ENCODE peak calls at places on chromosome 5, in seven cellular contexts. One of them, this sample, is unnamed.
A peak's percentile ranks its signal among the peaks of the same experiment; 100 is the strongest.

GRCh38 chr5:68290260-68290674 is 74.7 kb downstream of the PIK3R1 start:
- DNase-seq in transverse colon: peak; percentile 53
- DNase-seq in HCT116: no peak
- DNase-seq in SK-N-SH: peak; percentile 60
- DNase-seq in breast epithelium: no peak
- DNase-seq in sigmoid colon: peak; percentile 80
- DNase-seq in endothelial cell of umbilical vein: no peak
- DNase-seq in this sample: peak; percentile 62

GRCh38 chr5:150000990-150001659 is 586 bp downstream of the HMGXB3 start:
- DNase-seq in HCT116: no peak
- DNase-seq in breast epithelium: no peak
- DNase-seq in endothelial cell of umbilical vein: peak; percentile 50
- DNase-seq in sigmoid colon: peak; percentile 69
- DNase-seq in SK-N-SH: peak; percentile 49
- DNase-seq in transverse colon: peak; percentile 57
- DNase-seq in this sample: no peak

GRCh38 chr5:134536876-134537275 is 11.4 kb downstream of the JADE2 start:
- DNase-seq in SK-N-SH: no peak
- DNase-seq in endothelial cell of umbilical vein: no peak
- DNase-seq in breast epithelium: no peak
- DNase-seq in sigmoid colon: no peak
- DNase-seq in transverse colon: no peak
- DNase-seq in HCT116: no peak
- DNase-seq in this sample: no peak

GRCh38 chr5:123454236-123454911 is 31.2 kb upstream of the CEP120 start:
- DNase-seq in SK-N-SH: no peak
- DNase-seq in sigmoid colon: no peak
- DNase-seq in endothelial cell of umbilical vein: peak; percentile 21
- DNase-seq in transverse colon: no peak
- DNase-seq in breast epithelium: no peak
- DNase-seq in HCT116: no peak
- DNase-seq in this sample: no peak

GRCh38 chr5:3030511-3031165 is 279.2 kb upstream of the IRX2 start:
- DNase-seq in sigmoid colon: no peak
- DNase-seq in transverse colon: no peak
- DNase-seq in SK-N-SH: no peak
- DNase-seq in breast epithelium: no peak
- DNase-seq in endothelial cell of umbilical vein: no peak
- DNase-seq in HCT116: no peak
- DNase-seq in this sample: no peak

GRCh38 chr5:89105836-89106235 is 222.9 kb upstream of the MEF2C start:
- DNase-seq in transverse colon: no peak
- DNase-seq in HCT116: no peak
- DNase-seq in breast epithelium: no peak
- DNase-seq in endothelial cell of umbilical vein: no peak
- DNase-seq in SK-N-SH: no peak
- DNase-seq in sigmoid colon: no peak
- DNase-seq in this sample: no peak

GRCh38 chr5:67235399-67236110 is 39.0 kb upstream of the CD180 start:
- DNase-seq in breast epithelium: no peak
- DNase-seq in transverse colon: no peak
- DNase-seq in SK-N-SH: no peak
- DNase-seq in sigmoid colon: no peak
- DNase-seq in HCT116: no peak
- DNase-seq in endothelial cell of umbilical vein: no peak
- DNase-seq in this sample: no peak

GRCh38 chr5:102856374-102856748 is 101.3 kb downstream of the PAM start:
- DNase-seq in endothelial cell of umbilical vein: peak; percentile 36
- DNase-seq in HCT116: no peak
- DNase-seq in SK-N-SH: no peak
- DNase-seq in sigmoid colon: no peak
- DNase-seq in transverse colon: no peak
- DNase-seq in breast epithelium: no peak
- DNase-seq in this sample: no peak

GRCh38 chr5:134132372-134133212 is 18.1 kb downstream of the TCF7 start:
- DNase-seq in endothelial cell of umbilical vein: no peak
- DNase-seq in SK-N-SH: no peak
- DNase-seq in breast epithelium: no peak
- DNase-seq in HCT116: no peak
- DNase-seq in transverse colon: no peak
- DNase-seq in sigmoid colon: peak; percentile 37
- DNase-seq in this sample: no peak

GRCh38 chr5:35089688-35090314 is 42.1 kb upstream of the AGXT2 start:
- DNase-seq in breast epithelium: no peak
- DNase-seq in HCT116: peak; percentile 21
- DNase-seq in sigmoid colon: no peak
- DNase-seq in transverse colon: peak; percentile 72
- DNase-seq in endothelial cell of umbilical vein: peak; percentile 38
- DNase-seq in SK-N-SH: peak; percentile 48
- DNase-seq in this sample: peak; percentile 35

GRCh38 chr5:67315082-67315801 is 118.6 kb upstream of the CD180 start:
- DNase-seq in sigmoid colon: no peak
- DNase-seq in endothelial cell of umbilical vein: peak; percentile 81
- DNase-seq in HCT116: no peak
- DNase-seq in SK-N-SH: no peak
- DNase-seq in transverse colon: no peak
- DNase-seq in breast epithelium: no peak
- DNase-seq in this sample: no peak

GRCh38 chr5:37837101-37838032 is 2.5 kb downstream of the GDNF start:
- DNase-seq in endothelial cell of umbilical vein: peak; percentile 57
- DNase-seq in sigmoid colon: peak; percentile 91
- DNase-seq in transverse colon: peak; percentile 67
- DNase-seq in breast epithelium: peak; percentile 65
- DNase-seq in SK-N-SH: peak; percentile 76
- DNase-seq in HCT116: peak; percentile 18
- DNase-seq in this sample: peak; percentile 51

GRCh38 chr5:63963080-63963735 is 963 bp upstream of the HTR1A start:
- DNase-seq in SK-N-SH: peak; percentile 46
- DNase-seq in endothelial cell of umbilical vein: peak; percentile 54
- DNase-seq in transverse colon: peak; percentile 23
- DNase-seq in HCT116: peak; percentile 19
- DNase-seq in breast epithelium: no peak
- DNase-seq in sigmoid colon: no peak
- DNase-seq in this sample: no peak

GRCh38 chr5:957730-958485 is 50.7 kb upstream of the NKD2 start:
- DNase-seq in HCT116: no peak
- DNase-seq in SK-N-SH: peak; percentile 41
- DNase-seq in transverse colon: no peak
- DNase-seq in sigmoid colon: no peak
- DNase-seq in breast epithelium: no peak
- DNase-seq in endothelial cell of umbilical vein: peak; percentile 23
- DNase-seq in this sample: no peak

GRCh38 chr5:78204241-78204640 is 90.3 kb downstream of the AP3B1 start:
- DNase-seq in SK-N-SH: no peak
- DNase-seq in HCT116: no peak
- DNase-seq in sigmoid colon: no peak
- DNase-seq in transverse colon: no peak
- DNase-seq in endothelial cell of umbilical vein: no peak
- DNase-seq in breast epithelium: no peak
- DNase-seq in this sample: no peak

GRCh38 chr5:150540615-150541396 is 32.9 kb downstream of the NDST1 start:
- DNase-seq in endothelial cell of umbilical vein: peak; percentile 82
- DNase-seq in HCT116: no peak
- DNase-seq in transverse colon: peak; percentile 37
- DNase-seq in breast epithelium: peak; percentile 68
- DNase-seq in SK-N-SH: no peak
- DNase-seq in sigmoid colon: peak; percentile 90
- DNase-seq in this sample: peak; percentile 85

GRCh38 chr5:871596-872298 is 20.9 kb downstream of the BRD9 start:
- DNase-seq in endothelial cell of umbilical vein: no peak
- DNase-seq in HCT116: no peak
- DNase-seq in breast epithelium: no peak
- DNase-seq in SK-N-SH: no peak
- DNase-seq in transverse colon: no peak
- DNase-seq in sigmoid colon: no peak
- DNase-seq in this sample: no peak

GRCh38 chr5:113693205-113693553 is 179.7 kb downstream of the YTHDC2 start:
- DNase-seq in breast epithelium: no peak
- DNase-seq in transverse colon: no peak
- DNase-seq in SK-N-SH: no peak
- DNase-seq in endothelial cell of umbilical vein: peak; percentile 15
- DNase-seq in sigmoid colon: no peak
- DNase-seq in HCT116: no peak
- DNase-seq in this sample: no peak

GRCh38 chr5:44538831-44539539 is 149.8 kb upstream of the FGF10 start:
- DNase-seq in HCT116: no peak
- DNase-seq in transverse colon: no peak
- DNase-seq in breast epithelium: no peak
- DNase-seq in sigmoid colon: no peak
- DNase-seq in SK-N-SH: no peak
- DNase-seq in endothelial cell of umbilical vein: no peak
- DNase-seq in this sample: no peak

GRCh38 chr5:106189121-106189809 is 1481.5 kb downstream of the EFNA5 start:
- DNase-seq in endothelial cell of umbilical vein: no peak
- DNase-seq in HCT116: no peak
- DNase-seq in transverse colon: no peak
- DNase-seq in SK-N-SH: no peak
- DNase-seq in breast epithelium: no peak
- DNase-seq in sigmoid colon: no peak
- DNase-seq in this sample: no peak

GRCh38 chr5:66529704-66530103 is 66.5 kb upstream of the MAST4 start:
- DNase-seq in HCT116: no peak
- DNase-seq in breast epithelium: no peak
- DNase-seq in sigmoid colon: no peak
- DNase-seq in SK-N-SH: no peak
- DNase-seq in transverse colon: no peak
- DNase-seq in endothelial cell of umbilical vein: no peak
- DNase-seq in this sample: no peak

GRCh38 chr5:167608708-167609272 is 682.7 kb upstream of the WWC1 start:
- DNase-seq in sigmoid colon: no peak
- DNase-seq in SK-N-SH: no peak
- DNase-seq in breast epithelium: no peak
- DNase-seq in transverse colon: no peak
- DNase-seq in HCT116: no peak
- DNase-seq in endothelial cell of umbilical vein: no peak
- DNase-seq in this sample: no peak

GRCh38 chr5:18487928-18488480 is 853.7 kb downstream of the TAF11L14 start:
- DNase-seq in transverse colon: no peak
- DNase-seq in HCT116: no peak
- DNase-seq in breast epithelium: no peak
- DNase-seq in SK-N-SH: no peak
- DNase-seq in endothelial cell of umbilical vein: no peak
- DNase-seq in sigmoid colon: no peak
- DNase-seq in this sample: no peak

GRCh38 chr5:138336952-138337684 is 948 bp upstream of the FAM53C start:
- DNase-seq in HCT116: peak; percentile 81
- DNase-seq in breast epithelium: peak; percentile 72
- DNase-seq in endothelial cell of umbilical vein: no peak
- DNase-seq in SK-N-SH: peak; percentile 87
- DNase-seq in sigmoid colon: peak; percentile 93
- DNase-seq in transverse colon: peak; percentile 85
- DNase-seq in this sample: peak; percentile 65

GRCh38 chr5:72378636-72379289 is 58.6 kb downstream of the PTCD2 start:
- DNase-seq in sigmoid colon: no peak
- DNase-seq in SK-N-SH: peak; percentile 21
- DNase-seq in HCT116: no peak
- DNase-seq in transverse colon: no peak
- DNase-seq in endothelial cell of umbilical vein: peak; percentile 96
- DNase-seq in breast epithelium: no peak
- DNase-seq in this sample: no peak
- TF ChIP-seq POLR2AphosphoS5 in sigmoid colon: no peak
- TF ChIP-seq POLR2AphosphoS5 in SK-N-SH: peak; percentile 16
- TF ChIP-seq POLR2AphosphoS5 in HCT116: no peak
- TF ChIP-seq POLR2AphosphoS5 in transverse colon: no peak
- TF ChIP-seq POLR2AphosphoS5 in endothelial cell of umbilical vein: peak; percentile 35
- TF ChIP-seq POLR2AphosphoS5 in breast epithelium: peak; percentile 39
- TF ChIP-seq POLR2AphosphoS5 in this sample: no peak

GRCh38 chr5:74517700-74518099 is 122.8 kb downstream of the ENC1 start:
- DNase-seq in sigmoid colon: no peak
- DNase-seq in breast epithelium: no peak
- DNase-seq in HCT116: no peak
- DNase-seq in endothelial cell of umbilical vein: peak; percentile 82
- DNase-seq in SK-N-SH: no peak
- DNase-seq in transverse colon: no peak
- DNase-seq in this sample: no peak

GRCh38 chr5:74516217-74516636 is 124.3 kb downstream of the ENC1 start:
- DNase-seq in SK-N-SH: no peak
- DNase-seq in breast epithelium: no peak
- DNase-seq in transverse colon: no peak
- DNase-seq in sigmoid colon: no peak
- DNase-seq in HCT116: no peak
- DNase-seq in endothelial cell of umbilical vein: no peak
- DNase-seq in this sample: no peak

GRCh38 chr5:74519679-74520078 is 120.8 kb downstream of the ENC1 start:
- DNase-seq in breast epithelium: no peak
- DNase-seq in transverse colon: no peak
- DNase-seq in sigmoid colon: no peak
- DNase-seq in HCT116: no peak
- DNase-seq in endothelial cell of umbilical vein: no peak
- DNase-seq in SK-N-SH: no peak
- DNase-seq in this sample: no peak

GRCh38 chr5:74521401-74521800 is 119.1 kb downstream of the ENC1 start:
- DNase-seq in SK-N-SH: peak; percentile 30
- DNase-seq in breast epithelium: no peak
- DNase-seq in endothelial cell of umbilical vein: no peak
- DNase-seq in transverse colon: no peak
- DNase-seq in sigmoid colon: no peak
- DNase-seq in HCT116: no peak
- DNase-seq in this sample: no peak

GRCh38 chr5:74519161-74519571 is 121.4 kb downstream of the ENC1 start:
- DNase-seq in SK-N-SH: no peak
- DNase-seq in HCT116: no peak
- DNase-seq in endothelial cell of umbilical vein: no peak
- DNase-seq in breast epithelium: no peak
- DNase-seq in sigmoid colon: no peak
- DNase-seq in transverse colon: no peak
- DNase-seq in this sample: no peak
- TF ChIP-seq CTCF in SK-N-SH: no peak
- TF ChIP-seq CTCF in HCT116: no peak
- TF ChIP-seq CTCF in endothelial cell of umbilical vein: no peak
- TF ChIP-seq CTCF in breast epithelium: no peak
- TF ChIP-seq CTCF in sigmoid colon: no peak
- TF ChIP-seq CTCF in transverse colon: no peak
- TF ChIP-seq CTCF in this sample: no peak

GRCh38 chr5:132364319-132364718 is 5.2 kb upstream of the SLC22A5 start:
- DNase-seq in transverse colon: no peak
- DNase-seq in SK-N-SH: no peak
- DNase-seq in HCT116: no peak
- DNase-seq in breast epithelium: no peak
- DNase-seq in sigmoid colon: no peak
- DNase-seq in endothelial cell of umbilical vein: no peak
- DNase-seq in this sample: no peak
- TF ChIP-seq POLR2AphosphoS5 in transverse colon: no peak
- TF ChIP-seq POLR2AphosphoS5 in SK-N-SH: no peak
- TF ChIP-seq POLR2AphosphoS5 in HCT116: no peak
- TF ChIP-seq POLR2AphosphoS5 in breast epithelium: peak; percentile 81
- TF ChIP-seq POLR2AphosphoS5 in sigmoid colon: peak; percentile 40
- TF ChIP-seq POLR2AphosphoS5 in endothelial cell of umbilical vein: no peak
- TF ChIP-seq POLR2AphosphoS5 in this sample: peak; percentile 65

GRCh38 chr5:142110046-142110531 is 1.5 kb downstream of the NDFIP1 start:
- DNase-seq in sigmoid colon: peak; percentile 71
- DNase-seq in breast epithelium: no peak
- DNase-seq in endothelial cell of umbilical vein: peak; percentile 41
- DNase-seq in transverse colon: peak; percentile 19
- DNase-seq in HCT116: no peak
- DNase-seq in SK-N-SH: peak; percentile 43
- DNase-seq in this sample: no peak
- TF ChIP-seq CTCF in sigmoid colon: no peak
- TF ChIP-seq CTCF in breast epithelium: no peak
- TF ChIP-seq CTCF in endothelial cell of umbilical vein: no peak
- TF ChIP-seq CTCF in transverse colon: no peak
- TF ChIP-seq CTCF in HCT116: no peak
- TF ChIP-seq CTCF in SK-N-SH: peak; percentile 38
- TF ChIP-seq CTCF in this sample: no peak

GRCh38 chr5:14142856-14143508 is at the start of gene TRIO:
- DNase-seq in SK-N-SH: peak; percentile 97
- DNase-seq in endothelial cell of umbilical vein: peak; percentile 94
- DNase-seq in sigmoid colon: peak; percentile 96
- DNase-seq in transverse colon: peak; percentile 93
- DNase-seq in breast epithelium: peak; percentile 88
- DNase-seq in HCT116: peak; percentile 77
- DNase-seq in this sample: peak; percentile 93
- TF ChIP-seq POLR2AphosphoS5 in SK-N-SH: peak; percentile 89
- TF ChIP-seq POLR2AphosphoS5 in endothelial cell of umbilical vein: peak; percentile 90
- TF ChIP-seq POLR2AphosphoS5 in sigmoid colon: peak; percentile 70
- TF ChIP-seq POLR2AphosphoS5 in transverse colon: peak; percentile 46
- TF ChIP-seq POLR2AphosphoS5 in breast epithelium: peak; percentile 13
- TF ChIP-seq POLR2AphosphoS5 in HCT116: peak; percentile 88
- TF ChIP-seq POLR2AphosphoS5 in this sample: peak; percentile 77